ENCODE peak calls at places on chromosomes 4 and X, in seven cellular contexts. J is effector CD4-positive, alpha-beta T cell; X is KBM-7; H is cardiac septum; Y is Peyer's patch; M is amygdala; K is heart right ventricle. S is an unnamed sample.

GRCh38 chrX:47030339-47030738 is 47.9 kb upstream of the RGN start:
- DNase-seq in H (no peak), X (peak), M (no peak), Y (no peak), K (no peak), J (peak), S (no peak)

GRCh38 chrX:46447384-46447783 is 97.8 kb downstream of the ZNF674 start:
- DNase-seq in J (no peak), Y (no peak), H (no peak), M (no peak), X (peak), K (no peak), S (no peak)

GRCh38 chr4:7428261-7429068 is 6.3 kb downstream of the PSAPL1 start:
- DNase-seq in H (peak), Y (peak), X (no peak), M (no peak), K (no peak), J (no peak), S (no peak)

GRCh38 chrX:71953946-71954345 is 43.3 kb downstream of the NHSL2 start:
- DNase-seq in K (no peak), X (no peak), Y (no peak), H (no peak), M (no peak), J (no peak), S (no peak)

GRCh38 chr4:85842540-85842939 is 367.6 kb downstream of the ARHGAP24 start:
- DNase-seq in M (peak), J (no peak), K (no peak), Y (peak), H (no peak), X (peak), S (no peak)

GRCh38 chrX:63128509-63128908 is 222.6 kb downstream of the SPIN4 start:
- DNase-seq in K (no peak), M (no peak), H (no peak), X (peak), Y (no peak), J (no peak), S (no peak)

GRCh38 chr4:147017081-147017480 is 71.4 kb upstream of the TTC29 start:
- DNase-seq in Y (no peak), K (no peak), H (no peak), M (no peak), J (no peak), X (no peak), S (no peak)

GRCh38 chr4:8917321-8917811 is 45.7 kb upstream of the HMX1 start:
- DNase-seq in K (no peak), J (no peak), X (no peak), H (peak), Y (peak), M (no peak), S (no peak)

GRCh38 chr4:124783847-124784246 is 71.3 kb upstream of the ANKRD50 start:
- DNase-seq in X (no peak), M (no peak), K (no peak), H (no peak), Y (no peak), J (no peak), S (no peak)

GRCh38 chrX:79568309-79568708 is 201.2 kb upstream of the ITM2A start:
- DNase-seq in X (no peak), J (no peak), M (no peak), K (no peak), Y (no peak), H (no peak), S (no peak)

GRCh38 chrX:118495958-118496762 is 545 bp downstream of the DOCK11 start:
- DNase-seq in K (peak), J (peak), Y (peak), H (peak), X (peak), M (no peak), S (peak)

GRCh38 chr4:148016063-148016637 is 284.3 kb downstream of the ARHGAP10 start:
- DNase-seq in X (no peak), Y (no peak), J (no peak), H (no peak), M (no peak), K (no peak), S (no peak)

GRCh38 chr4:884259-884658 is 47.9 kb downstream of the GAK start:
- DNase-seq in M (no peak), X (no peak), H (no peak), J (no peak), K (no peak), Y (no peak), S (no peak)

GRCh38 chr4:169428376-169428775 is 157.6 kb upstream of the SH3RF1 start:
- DNase-seq in X (no peak), K (no peak), Y (no peak), M (no peak), H (no peak), J (no peak), S (no peak)

GRCh38 chr4:1250921-1251772 is 2.2 kb upstream of the CTBP1 start:
- DNase-seq in X (no peak), Y (peak), K (no peak), H (peak), M (no peak), J (no peak), S (no peak)

GRCh38 chrX:48958635-48959094 is 1.3 kb upstream of the OTUD5 start:
- DNase-seq in Y (peak), M (no peak), H (no peak), K (peak), X (no peak), J (no peak), S (no peak)

GRCh38 chr4:148203056-148203898 is 238.9 kb downstream of the NR3C2 start:
- DNase-seq in Y (no peak), H (no peak), K (no peak), M (no peak), J (no peak), X (no peak), S (no peak)

GRCh38 chrX:110204986-110205385 is 112.9 kb downstream of the AMMECR1 start:
- DNase-seq in K (no peak), X (no peak), J (no peak), Y (no peak), H (no peak), M (no peak), S (no peak)

GRCh38 chr4:5976921-5977320 is 41.3 kb downstream of the C4orf50 start:
- DNase-seq in M (no peak), J (no peak), Y (no peak), K (no peak), H (peak), X (no peak), S (no peak)

GRCh38 chr4:95204873-95205272 is 343.9 kb downstream of the UNC5C start:
- DNase-seq in X (no peak), Y (no peak), H (no peak), K (no peak), J (no peak), M (peak), S (no peak)

GRCh38 chrX:143788265-143788664 is 67.7 kb upstream of the SPANXN2 start:
- DNase-seq in Y (no peak), J (no peak), X (peak), M (no peak), K (no peak), H (no peak), S (no peak)

S was measured in mesothelial cell of epicardium.